ENCODE peak calls at places on chromosomes 7 and 10, in four cellular contexts. G is CD4-positive, alpha-beta T cell; P is posterior cingulate gyrus; U is stimulated activated CD4-positive, alpha-beta T cell treated with anti-CD3 and anti-CD28 coated beads, Interleukin-12 subunit alpha, Interleukin-12 subunit beta, amount 100 ng/mL, for 4 hours. K is an unnamed sample.

GRCh38 chr7:43535810-43536585 is 46.9 kb upstream of the STK17A start:
- DNase-seq in G (no peak), P (no peak), U (no peak), K (no peak)

GRCh38 chr7:101588131-101588935 is 40.8 kb downstream of the MYL10 start:
- DNase-seq in G (no peak), P (peak), U (no peak), K (no peak)

GRCh38 chr10:44382131-44382858 is 2.6 kb downstream of the CXCL12 start:
- DNase-seq in G (no peak), P (peak), U (no peak), K (no peak)

GRCh38 chr10:75977146-75977545 is 545.7 kb downstream of the LRMDA start:
- DNase-seq in G (no peak), P (no peak), U (no peak), K (no peak)

GRCh38 chr10:29712108-29712507 is 77.3 kb upstream of the SVIL start:
- DNase-seq in G (no peak), P (no peak), U (no peak), K (no peak)

GRCh38 chr10:69801094-69801433 is 642 bp upstream of the COL13A1 start:
- DNase-seq in G (no peak), P (no peak), U (peak), K (peak)

GRCh38 chr10:50316695-50317648 is 65.7 kb upstream of the ASAH2 start:
- DNase-seq in G (no peak), P (no peak), U (no peak), K (no peak)

GRCh38 chr7:84783161-84783803 is 403.6 kb downstream of the SEMA3D start:
- DNase-seq in G (no peak), P (no peak), U (no peak), K (no peak)

GRCh38 chr7:82599910-82600309 is 156.3 kb upstream of the CACNA2D1 start:
- DNase-seq in G (no peak), P (no peak), U (no peak), K (no peak)

GRCh38 chr7:96181174-96181573 is 140.7 kb downstream of the SLC25A13 start:
- DNase-seq in G (no peak), P (no peak), U (no peak), K (no peak)

GRCh38 chr10:6067457-6067856 is 5.3 kb upstream of the IL2RA start:
- DNase-seq in G (no peak), P (no peak), U (no peak), K (no peak)

GRCh38 chr7:129950191-129950940 is 2.4 kb downstream of the UBE2H start:
- DNase-seq in G (no peak), P (peak), U (no peak), K (no peak)